ENCODE peak calls at places on chromosomes 7 and 10, in nine cellular contexts. J, T, R, K, X, Z, F, V and N are unnamed samples.
A peak's percentile ranks its signal among the peaks of the same experiment; 100 is the strongest.

GRCh38 chr7:93799750-93800357 is 90.7 kb downstream of the TFPI2 start:
- DNase-seq in X (no peak), T (peak; percentile 17), F (no peak), K (peak; percentile 23), J (no peak), Z (no peak), V (peak; percentile 22), R (no peak), N (no peak)

GRCh38 chr10:118962159-118962863 is 67.2 kb upstream of the NANOS1 start:
- DNase-seq in Z (no peak), X (peak; percentile 14), R (no peak), V (no peak), F (no peak), J (no peak), K (no peak), T (no peak), N (no peak)

GRCh38 chr7:46315891-46316290 is 394.8 kb upstream of the IGFBP3 start:
- DNase-seq in F (no peak), R (no peak), X (no peak), T (no peak), K (peak; percentile 66), Z (no peak), V (no peak), J (peak; percentile 59), N (no peak)

GRCh38 chr7:98266840-98267239 is 14.6 kb upstream of the BRI3 start:
- DNase-seq in Z (no peak), K (no peak), V (no peak), X (no peak), F (peak; percentile 31), R (no peak), T (peak; percentile 52), J (no peak), N (no peak)

GRCh38 chr10:76010703-76011102 is 579.3 kb downstream of the LRMDA start:
- DNase-seq in X (no peak), R (no peak), V (no peak), F (no peak), K (no peak), T (peak; percentile 58), J (no peak), Z (no peak), N (no peak)

GRCh38 chr7:134988161-134988560 is 1.9 kb downstream of the AGBL3 start:
- DNase-seq in Z (no peak), T (no peak), J (no peak), F (no peak), R (no peak), K (no peak), X (no peak), V (no peak), N (no peak)

GRCh38 chr10:125124907-125125306 is 35.5 kb downstream of the CTBP2 start:
- DNase-seq in Z (no peak), F (peak; percentile 72), J (no peak), K (peak; percentile 32), T (peak; percentile 50), V (no peak), R (no peak), X (no peak), N (no peak)

GRCh38 chr7:140231779-140232491 is 55.2 kb upstream of the KDM7A start:
- DNase-seq in J (no peak), K (no peak), R (no peak), X (no peak), F (peak; percentile 97), Z (no peak), V (no peak), T (no peak), N (no peak)

GRCh38 chr10:16809074-16809718 is 8.0 kb downstream of the RSU1 start:
- DNase-seq in Z (no peak), V (no peak), F (peak; percentile 27), X (peak; percentile 63), R (peak; percentile 18), J (peak; percentile 66), K (peak; percentile 36), T (peak; percentile 54), N (no peak)

GRCh38 chr10:30870926-30871325 is 160.7 kb downstream of the ZNF438 start:
- DNase-seq in J (no peak), X (no peak), T (no peak), V (no peak), R (no peak), F (no peak), Z (no peak), K (no peak), N (no peak)

GRCh38 chr10:31620236-31621151 is 301.5 kb downstream of the ZEB1 start:
- DNase-seq in R (peak; percentile 68), K (peak; percentile 78), F (no peak), V (peak; percentile 43), T (no peak), J (peak; percentile 42), X (peak; percentile 86), Z (peak; percentile 59), N (peak; percentile 83)

GRCh38 chr7:105224884-105225651 is 163.7 kb downstream of the SRPK2 start:
- DNase-seq in R (no peak), F (peak; percentile 10), X (no peak), K (peak; percentile 95), J (peak; percentile 80), Z (no peak), T (peak; percentile 36), V (peak; percentile 54), N (no peak)

GRCh38 chr10:31765546-31765945 is 163.1 kb downstream of the ARHGAP12 start:
- DNase-seq in X (no peak), R (no peak), K (no peak), J (no peak), V (no peak), Z (no peak), F (no peak), T (no peak), N (no peak)

GRCh38 chr7:96061844-96062243 is 260.1 kb downstream of the SLC25A13 start:
- DNase-seq in F (no peak), V (no peak), J (no peak), K (no peak), T (no peak), X (no peak), R (no peak), Z (peak; percentile 75), N (no peak)

GRCh38 chr10:93277360-93277759 is 203.7 kb downstream of the CYP26A1 start:
- DNase-seq in T (no peak), V (no peak), X (no peak), R (no peak), K (no peak), Z (no peak), F (no peak), J (no peak), N (no peak)

GRCh38 chr7:69845721-69846495 is 247.6 kb downstream of the AUTS2 start:
- DNase-seq in V (no peak), Z (no peak), T (no peak), F (no peak), X (no peak), J (no peak), K (no peak), R (no peak), N (no peak)

GRCh38 chr7:71238541-71238940 is 106.6 kb downstream of the GALNT17 start:
- DNase-seq in R (no peak), X (no peak), K (no peak), T (no peak), J (no peak), Z (no peak), F (no peak), V (no peak), N (no peak)

GRCh38 chr7:71236488-71237179 is 104.7 kb downstream of the GALNT17 start:
- DNase-seq in J (no peak), F (no peak), X (no peak), R (no peak), K (no peak), Z (peak; percentile 92), V (no peak), T (no peak), N (no peak)

GRCh38 chr7:71235263-71235662 is 103.3 kb downstream of the GALNT17 start:
- DNase-seq in Z (no peak), K (no peak), J (no peak), F (no peak), T (no peak), V (no peak), R (no peak), X (no peak), N (no peak)

GRCh38 chr7:71237945-71238344 is 106.0 kb downstream of the GALNT17 start:
- DNase-seq in F (no peak), V (no peak), R (no peak), T (no peak), Z (no peak), X (peak; percentile 48), J (no peak), K (no peak), N (no peak)

DNA sequence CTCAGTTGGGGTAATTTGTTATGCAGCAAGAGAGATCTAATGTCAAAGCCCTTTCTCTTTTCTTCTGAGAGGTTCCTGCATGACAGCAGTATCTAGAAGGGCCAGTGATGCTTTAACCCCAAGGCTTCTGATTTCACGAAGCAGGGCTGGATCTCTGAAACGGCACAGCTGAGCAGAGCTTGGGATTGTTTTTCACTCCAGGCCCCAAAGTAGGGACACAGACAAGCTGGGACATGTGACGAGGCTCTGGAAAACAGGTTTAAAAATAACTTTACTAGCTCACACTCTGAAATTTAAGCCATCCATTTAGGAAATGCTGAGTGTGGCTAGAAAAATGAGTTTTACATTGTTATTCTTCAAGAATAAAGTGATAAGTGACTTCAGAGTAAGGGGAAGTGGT is 107.6 kb downstream of the GALNT17 start:
- DNase-seq in T (no peak), X (no peak), V (no peak), K (no peak), J (no peak), R (no peak), F (no peak), Z (no peak), N (no peak)
- H3K27ac ChIP-seq in T (no peak overlapping the region), X (no peak overlapping the region), V (no peak overlapping the region), K (no peak overlapping the region), J (no peak overlapping the region), R (peak overlapping the region; percentile 6), F (no peak overlapping the region), Z (peak overlapping the region; percentile 41), N (peak overlapping the region; percentile 41)

GRCh38 chr10:69460576-69461242 is 9.4 kb downstream of the TSPAN15 start:
- DNase-seq in X (no peak), Z (no peak), K (no peak), T (no peak), F (no peak), V (no peak), R (no peak), J (no peak), N (peak; percentile 62)
- H3K27ac ChIP-seq in X (no peak overlapping the region), Z (no peak overlapping the region), K (no peak overlapping the region), T (no peak overlapping the region), F (peak overlapping the region; percentile 89), V (no peak overlapping the region), R (peak overlapping the region; percentile 48), J (no peak overlapping the region), N (no peak overlapping the region)

GRCh38 chr7:54260868-54261475 is 281.2 kb upstream of the VSTM2A start:
- DNase-seq in F (no peak), T (no peak), J (no peak), V (no peak), Z (no peak), X (no peak), K (no peak), R (no peak), N (no peak)
- H3K27ac ChIP-seq in F (no peak overlapping the region), T (no peak overlapping the region), J (no peak overlapping the region), V (no peak overlapping the region), Z (no peak overlapping the region), X (no peak overlapping the region), K (no peak overlapping the region), R (no peak overlapping the region), N (no peak overlapping the region)

DNA sequence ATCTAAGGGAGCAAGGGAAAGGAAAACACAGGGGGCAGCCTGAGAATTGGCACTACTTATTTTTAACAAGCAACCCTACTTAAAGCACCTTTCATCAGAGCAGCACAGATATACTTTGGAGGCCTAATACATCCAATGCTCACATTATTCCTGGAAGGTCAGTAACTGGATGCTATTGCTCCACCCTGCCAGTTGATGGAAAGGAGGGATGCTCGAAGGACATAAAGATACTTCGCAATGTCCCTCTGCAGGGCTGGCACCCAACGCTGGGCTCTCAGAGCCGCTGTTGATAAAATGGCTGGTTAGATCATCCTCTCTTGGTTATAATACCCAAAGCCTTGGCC is 307.9 kb upstream of the AOAH start:
- DNase-seq in T (no peak), J (no peak), X (no peak), R (no peak), V (no peak), Z (no peak), K (no peak), F (no peak), N (no peak)
- H3K27ac ChIP-seq in T (peak overlapping the region; percentile 36), J (no peak overlapping the region), X (peak overlapping the region; percentile 12), R (peak overlapping the region; percentile 42), V (peak overlapping the region; percentile 67), Z (no peak overlapping the region), K (peak overlapping the region; percentile 68), F (peak overlapping the region; percentile 60), N (peak overlapping the region; percentile 91)